ENCODE peak calls at places on chromosomes 3 and 15, in ten cellular contexts. A is heart left ventricle; L is GM23338; M is ovary; B is CD14-positive monocyte; W is stomach; P is cardiac muscle cell; J is WERI-Rb-1; K is CD4-positive, alpha-beta T cell; O is progenitor cell of endocrine pancreas. X is an unnamed sample.

GRCh38 chr3:130831716-130832400 is 62.0 kb upstream of the ATP2C1 start:
- DNase-seq in O (no peak), J (no peak), W (peak; percentile 53), B (no peak), K (no peak), L (no peak), A (no peak), P (no peak), M (no peak), X (no peak)

GRCh38 chr3:30848093-30848779 is 46.2 kb downstream of the GADL1 start:
- DNase-seq in B (no peak), A (no peak), W (no peak), J (no peak), P (peak; percentile 59), O (no peak), L (no peak), K (no peak), M (no peak), X (no peak)

GRCh38 chr3:188890572-188891270 is 281.1 kb upstream of the TPRG1 start:
- DNase-seq in P (no peak), L (no peak), M (no peak), J (no peak), A (no peak), W (no peak), B (no peak), O (no peak), K (no peak), X (no peak)

GRCh38 chr15:90388462-90389182 is 580 bp downstream of the IQGAP1 start:
- DNase-seq in K (peak; percentile 41), W (peak; percentile 58), L (peak; percentile 60), J (peak; percentile 46), B (peak; percentile 87), P (peak; percentile 55), O (peak; percentile 34), A (peak; percentile 79), M (peak; percentile 62), X (peak; percentile 77)

GRCh38 chr3:12467746-12468145 is 16.5 kb upstream of the TSEN2 start:
- DNase-seq in A (no peak), P (no peak), M (no peak), K (no peak), W (no peak), J (no peak), L (no peak), B (no peak), O (no peak), X (no peak)

GRCh38 chr3:65833761-65834505 is 204.8 kb downstream of the MAGI1 start:
- DNase-seq in L (no peak), A (no peak), M (no peak), J (no peak), W (no peak), K (no peak), B (no peak), P (no peak), O (no peak), X (no peak)

GRCh38 chr3:13515786-13516783 is 32.8 kb upstream of the FBLN2 start:
- DNase-seq in B (no peak), M (no peak), J (no peak), W (no peak), A (peak; percentile 74), P (no peak), K (no peak), L (no peak), O (no peak), X (no peak)

GRCh38 chr3:37745079-37745478 is 116.6 kb upstream of the CTDSPL start:
- DNase-seq in W (no peak), B (no peak), L (no peak), M (no peak), K (no peak), O (no peak), J (peak; percentile 40), P (no peak), A (no peak), X (no peak)

GRCh38 chr15:55917881-55918296 is 75.5 kb downstream of the NEDD4 start:
- DNase-seq in A (no peak), W (peak; percentile 52), O (no peak), B (no peak), P (peak; percentile 35), M (no peak), K (no peak), L (peak; percentile 53), J (peak; percentile 14), X (no peak)

GRCh38 chr15:43150171-43150929 is 17.0 kb downstream of the TMEM62 start:
- DNase-seq in M (no peak), J (no peak), K (no peak), L (peak; percentile 24), W (no peak), B (no peak), P (no peak), O (no peak), A (no peak), X (no peak)

GRCh38 chr3:164515256-164515655 is 563.0 kb downstream of the SI start:
- DNase-seq in P (no peak), K (no peak), O (no peak), B (no peak), M (no peak), J (no peak), A (no peak), L (no peak), W (no peak), X (no peak)

GRCh38 chr15:60912984-60913697 is 316.0 kb downstream of the RORA start:
- DNase-seq in O (no peak), J (peak; percentile 37), B (no peak), K (no peak), W (peak; percentile 42), P (no peak), L (no peak), A (no peak), M (no peak), X (no peak)

GRCh38 chr3:182726258-182727142 is 66.8 kb upstream of the ATP11B start:
- DNase-seq in W (no peak), L (no peak), M (no peak), O (no peak), K (no peak), P (no peak), J (no peak), A (no peak), B (no peak), X (no peak)

GRCh38 chr3:134794950-134795775 is at the start of gene EPHB1:
- DNase-seq in J (peak; percentile 88), A (peak; percentile 80), W (peak; percentile 74), B (no peak), P (peak; percentile 92), O (peak; percentile 78), L (peak; percentile 98), K (peak; percentile 14), M (peak; percentile 49), X (peak; percentile 90)

GRCh38 chr15:78388865-78389264 is 48.7 kb downstream of the CRABP1 start:
- DNase-seq in J (no peak), M (no peak), B (no peak), P (no peak), O (no peak), L (no peak), W (peak; percentile 14), K (no peak), A (no peak), X (no peak)

GRCh38 chr3:47337656-47338055 is 43.2 kb upstream of the PTPN23 start:
- DNase-seq in P (no peak), K (no peak), O (no peak), M (no peak), L (no peak), B (no peak), J (no peak), W (no peak), A (no peak), X (no peak)

GRCh38 chr3:176766862-176767261 is 430.4 kb downstream of the TBL1XR1 start:
- DNase-seq in W (no peak), J (no peak), B (no peak), M (no peak), L (no peak), K (no peak), O (no peak), P (no peak), A (no peak), X (no peak)
- TF ChIP-seq CTCF in W (no peak), J (no peak), B (no peak), M (no peak), L (no peak), K (no peak), O (no peak), P (no peak), A (no peak), X (no peak)

DNA sequence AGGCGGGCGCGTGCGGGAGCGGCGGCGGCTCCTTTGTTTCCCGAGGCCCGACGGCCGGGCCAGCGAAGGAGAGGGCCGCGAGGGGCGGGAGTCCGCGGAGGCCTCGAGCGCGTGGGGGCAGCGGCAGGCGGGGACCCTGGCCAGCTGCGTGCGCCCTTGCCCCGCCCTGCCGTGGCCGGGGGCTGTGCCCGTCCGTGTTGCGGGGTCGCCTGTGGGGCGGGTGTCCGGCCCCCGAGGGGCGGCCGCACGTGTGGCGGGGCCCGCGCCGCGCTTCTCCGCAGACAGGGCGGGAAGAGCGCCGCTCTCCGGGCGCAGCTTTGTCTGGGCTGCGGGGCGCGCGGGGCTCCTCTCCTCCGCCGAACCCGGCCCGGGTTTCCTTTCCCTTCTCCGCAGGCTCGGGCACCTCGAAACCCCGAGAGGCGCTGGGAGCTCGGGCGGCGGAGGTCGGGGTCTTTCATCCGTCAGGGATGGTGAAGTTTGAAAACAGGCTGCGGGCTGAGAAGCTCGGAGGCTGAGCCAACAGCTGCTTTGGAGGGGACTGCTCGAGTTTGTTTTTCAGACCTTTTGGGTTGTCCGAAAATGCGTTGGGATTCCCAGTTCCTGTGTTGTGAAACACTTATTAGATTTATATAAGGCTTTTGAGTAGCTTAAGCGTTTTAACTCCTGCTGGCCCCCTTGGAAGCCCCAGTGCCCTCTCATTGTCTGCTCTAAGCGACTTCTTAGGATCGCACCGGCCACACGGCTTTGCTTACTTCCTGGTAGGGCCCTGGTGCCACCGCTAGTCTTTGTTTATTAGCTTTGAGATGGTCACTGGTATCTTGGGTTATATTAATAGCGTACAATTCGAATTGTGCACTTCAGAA is 817 bp downstream of the USP3 start:
- DNase-seq in O (no peak), P (peak; percentile 64), B (no peak), A (peak; percentile 72), J (peak; percentile 62), K (peak; percentile 25), W (peak; percentile 77), L (peak; percentile 70), M (peak; percentile 45), X (peak; percentile 74)
- TF ChIP-seq CTCF in O (peak; percentile 31), P (peak; percentile 14), B (peak; percentile 26), A (peak; percentile 26), J (peak; percentile 16), K (peak; percentile 9), W (peak; percentile 45), L (no peak), M (no peak), X (peak; percentile 65)

GRCh38 chr3:107822308-107822707 is 268.5 kb downstream of the CD47 start:
- DNase-seq in J (no peak), A (no peak), M (no peak), O (no peak), K (no peak), P (peak; percentile 54), W (no peak), B (no peak), L (peak; percentile 40), X (no peak)
- TF ChIP-seq CTCF in J (no peak), A (no peak), M (no peak), O (peak; percentile 32), K (no peak), P (no peak), W (no peak), B (no peak), L (peak; percentile 19), X (no peak)

DNA sequence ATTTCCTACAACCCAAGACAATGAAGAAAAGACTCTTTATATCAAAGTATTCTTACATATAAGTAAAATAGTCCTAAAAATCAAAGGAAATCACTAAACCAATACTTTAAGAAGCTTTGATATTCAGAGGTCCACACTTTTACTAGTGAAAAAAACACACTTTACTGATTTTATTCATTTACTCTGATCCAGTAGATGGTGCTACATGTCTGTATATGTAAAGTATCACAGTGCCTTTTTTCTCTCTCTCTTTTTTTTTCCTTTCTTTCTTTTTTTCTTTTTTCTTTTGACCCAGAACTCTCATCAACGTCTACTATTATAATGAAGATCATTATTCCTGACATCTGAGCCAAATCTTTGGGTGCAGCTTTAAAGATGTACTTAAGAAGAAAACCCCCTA is 10.8 kb upstream of the CCDC39 start:
- DNase-seq in J (no peak), W (no peak), O (no peak), M (no peak), B (no peak), L (peak; percentile 37), K (no peak), P (no peak), A (no peak), X (no peak)
- TF ChIP-seq CTCF in J (no peak), W (no peak), O (peak; percentile 35), M (no peak), B (no peak), L (peak; percentile 63), K (no peak), P (no peak), A (no peak), X (peak; percentile 61)

X was measured in type B pancreatic cell.